ENCODE peak calls at places on chromosomes 2 and 18, in eight cellular contexts. M, C, Q, B, V, I, R and S are unnamed samples.

GRCh38 chr2:215773728-215774127 is 239.6 kb downstream of the MREG start:
- DNase-seq in M (no peak), R (no peak), Q (no peak), C (no peak), V (peak; percentile 47), B (no peak), I (no peak), S (peak; percentile 55)

GRCh38 chr2:128466377-128467175 is 147.9 kb upstream of the HS6ST1 start:
- DNase-seq in V (no peak), C (no peak), R (peak; percentile 90), Q (no peak), I (no peak), M (no peak), B (peak; percentile 4), S (no peak)

GRCh38 chr2:218828477-218828778 is 3.2 kb downstream of the PRKAG3 start:
- DNase-seq in C (no peak), M (no peak), V (no peak), R (no peak), Q (no peak), I (no peak), B (no peak), S (no peak)

GRCh38 chr2:119488245-119489182 is 35.8 kb downstream of the SCTR start:
- DNase-seq in V (no peak), C (no peak), M (no peak), B (peak; percentile 47), I (no peak), Q (no peak), R (no peak), S (no peak)

GRCh38 chr2:217830807-217831206 is 172.0 kb downstream of the TNS1 start:
- DNase-seq in I (no peak), V (no peak), B (no peak), M (no peak), Q (no peak), R (no peak), C (no peak), S (no peak)

GRCh38 chr2:207418422-207418821 is 111.3 kb upstream of the CREB1 start:
- DNase-seq in C (no peak), V (no peak), Q (no peak), I (no peak), R (no peak), M (no peak), B (no peak), S (no peak)

GRCh38 chr18:2906522-2907458 is 60.0 kb downstream of the EMILIN2 start:
- DNase-seq in R (no peak), V (no peak), I (no peak), M (peak; percentile 23), Q (peak; percentile 70), B (peak; percentile 93), C (peak; percentile 56), S (no peak)

GRCh38 chr2:73218298-73218697 is 4.3 kb downstream of the SMYD5 start:
- DNase-seq in B (no peak), M (no peak), Q (no peak), R (no peak), C (no peak), I (no peak), V (peak; percentile 69), S (no peak)

GRCh38 chr18:10519999-10520935 is 5.6 kb upstream of the NAPG start:
- DNase-seq in R (peak; percentile 95), M (peak; percentile 71), B (peak; percentile 72), C (peak; percentile 94), Q (peak; percentile 62), V (peak; percentile 29), I (peak; percentile 83), S (peak; percentile 54)

GRCh38 chr2:187612857-187613256 is 58.6 kb upstream of the TFPI start:
- DNase-seq in Q (no peak), I (no peak), V (no peak), B (no peak), C (no peak), M (no peak), R (no peak), S (no peak)

GRCh38 chr2:207123776-207124391 is 41.9 kb downstream of the KLF7 start:
- DNase-seq in V (no peak), M (no peak), C (no peak), R (no peak), B (no peak), I (no peak), Q (no peak), S (no peak)

GRCh38 chr2:183937220-183937619 is 661.1 kb upstream of the ZNF804A start:
- DNase-seq in V (no peak), I (no peak), R (no peak), C (no peak), M (no peak), B (no peak), Q (no peak), S (no peak)

GRCh38 chr18:51953521-51953920 is 386.5 kb upstream of the DCC start:
- DNase-seq in R (no peak), C (no peak), V (no peak), M (no peak), Q (no peak), I (no peak), B (no peak), S (no peak)

GRCh38 chr2:186129767-186130581 is 356.1 kb upstream of the ZC3H15 start:
- DNase-seq in I (peak; percentile 31), B (no peak), Q (no peak), V (peak; percentile 22), C (peak; percentile 80), R (no peak), M (no peak), S (no peak)

GRCh38 chr2:156191547-156191946 is 141.0 kb downstream of the NR4A2 start:
- DNase-seq in C (no peak), B (no peak), R (no peak), V (no peak), I (no peak), M (no peak), Q (no peak), S (no peak)

GRCh38 chr2:23452853-23453420 is 68.0 kb downstream of the KLHL29 start:
- DNase-seq in C (no peak), B (no peak), R (peak; percentile 80), I (no peak), M (no peak), Q (peak; percentile 30), V (no peak), S (no peak)

GRCh38 chr2:191660575-191660974 is 17.4 kb upstream of the NABP1 start:
- DNase-seq in R (no peak), B (no peak), M (no peak), V (no peak), I (no peak), Q (no peak), C (no peak), S (no peak)

GRCh38 chr2:201665420-201666158 is 22.3 kb upstream of the TMEM237 start:
- DNase-seq in V (no peak), R (no peak), I (no peak), B (no peak), M (no peak), Q (no peak), C (no peak), S (no peak)

GRCh38 chr18:71040161-71040560 is 751.3 kb downstream of the SOCS6 start:
- DNase-seq in M (no peak), V (no peak), Q (no peak), I (no peak), R (no peak), C (no peak), B (no peak), S (no peak)

GRCh38 chr2:71235930-71236587 is 9.2 kb upstream of the PAIP2B start:
- DNase-seq in C (no peak), Q (no peak), M (no peak), V (no peak), R (no peak), B (peak; percentile 40), I (no peak), S (no peak)

GRCh38 chr2:41937921-41938708 is 109.7 kb upstream of the PKDCC start:
- DNase-seq in M (no peak), I (no peak), R (no peak), C (no peak), Q (no peak), B (no peak), V (no peak), S (peak; percentile 62)

GRCh38 chr2:119429225-119430000 is 2.2 kb upstream of the TMEM37 start:
- DNase-seq in I (no peak), Q (no peak), R (no peak), B (peak; percentile 15), M (no peak), V (no peak), C (no peak), S (no peak)

GRCh38 chr18:61765097-61765496 is 127.7 kb downstream of the RNF152 start:
- DNase-seq in C (no peak), V (no peak), I (no peak), M (no peak), B (no peak), Q (no peak), R (no peak), S (no peak)

GRCh38 chr2:235225261-235225660 is 268.6 kb upstream of the AGAP1 start:
- DNase-seq in R (no peak), B (no peak), C (no peak), Q (no peak), M (no peak), I (no peak), V (no peak), S (no peak)

GRCh38 chr2:36069083-36069482 is 286.5 kb upstream of the CRIM1 start:
- DNase-seq in R (no peak), M (no peak), C (no peak), I (no peak), B (no peak), V (no peak), Q (no peak), S (no peak)

GRCh38 chr2:98656800-98657199 is 48.4 kb downstream of the UNC50 start:
- DNase-seq in Q (no peak), R (no peak), M (no peak), V (no peak), I (no peak), B (no peak), C (no peak), S (no peak)

GRCh38 chr2:26352892-26353291 is 6.3 kb upstream of the ADGRF3 start:
- DNase-seq in I (peak; percentile 74), M (no peak), V (peak; percentile 28), C (no peak), Q (peak; percentile 17), R (no peak), B (no peak), S (peak; percentile 21)

GRCh38 chr2:9498210-9498609 is 23.9 kb downstream of the IAH1 start:
- DNase-seq in I (no peak), B (no peak), R (no peak), M (no peak), Q (no peak), C (no peak), V (no peak), S (no peak)

GRCh38 chr2:208300847-208301618 is 35.0 kb downstream of the PIKFYVE start:
- DNase-seq in M (no peak), Q (no peak), V (no peak), I (no peak), C (no peak), R (no peak), B (no peak), S (no peak)

GRCh38 chr2:121185571-121186074 is 99.4 kb downstream of the TFCP2L1 start:
- DNase-seq in I (no peak), R (no peak), B (no peak), V (peak; percentile 70), M (no peak), C (peak; percentile 96), Q (no peak), S (peak; percentile 69)

GRCh38 chr2:229083606-229084349 is 187.3 kb downstream of the PID1 start:
- DNase-seq in V (no peak), I (no peak), B (no peak), C (peak; percentile 10), R (no peak), M (no peak), Q (no peak), S (no peak)

GRCh38 chr2:10592652-10593051 is 97.1 kb downstream of the NOL10 start:
- DNase-seq in C (no peak), I (no peak), R (no peak), M (no peak), B (no peak), V (no peak), Q (no peak), S (no peak)

GRCh38 chr18:2976218-2976617 is 36.7 kb downstream of the LPIN2 start:
- DNase-seq in M (no peak), C (no peak), R (no peak), Q (no peak), I (no peak), B (no peak), V (no peak), S (no peak)

GRCh38 chr18:36724591-36725001 is 104.2 kb downstream of the TPGS2 start:
- DNase-seq in M (no peak), V (no peak), I (no peak), R (no peak), Q (no peak), C (no peak), B (no peak), S (no peak)